ENCODE peak calls at places on chromosomes 16 and 17, in ten cellular contexts. T is lower leg skin, M is pancreas, S is SK-N-SH, K is cardiac fibroblast, J is fibroblast of mammary gland, O is transverse colon, Z is PC-9, Y is prostate gland, E is ovary. R is an unnamed sample.
A peak's percentile ranks its signal among the peaks of the same experiment; 100 is the strongest.

GRCh38 chr17:28961391-28961790 is 10.1 kb upstream of the PHF12 start:
- DNase-seq in T (no peak), M (peak; percentile 22), S (no peak), K (no peak), J (no peak), O (no peak), Z (no peak), Y (no peak), E (peak; percentile 15), R (no peak)

GRCh38 chr17:79790805-79791353 is 6.0 kb downstream of the CBX8 start:
- DNase-seq in T (no peak), M (no peak), S (peak; percentile 58), K (no peak), J (no peak), O (no peak), Z (no peak), Y (no peak), E (peak; percentile 37), R (no peak)

GRCh38 chr17:51668155-51668962 is 408.0 kb downstream of the UTP18 start:
- DNase-seq in T (no peak), M (no peak), S (no peak), K (no peak), J (no peak), O (no peak), Z (no peak), Y (no peak), E (no peak), R (no peak)

GRCh38 chr17:67477687-67478086 is 100.6 kb downstream of the PITPNC1 start:
- DNase-seq in T (peak; percentile 50), M (no peak), S (no peak), K (no peak), J (peak; percentile 84), O (no peak), Z (no peak), Y (no peak), E (no peak), R (no peak)

GRCh38 chr16:53492499-53492898 is 10.5 kb downstream of the AKTIP start:
- DNase-seq in T (no peak), M (no peak), S (no peak), K (no peak), J (no peak), O (no peak), Z (no peak), Y (no peak), E (no peak), R (no peak)

GRCh38 chr16:49050607-49051006 is 231.0 kb downstream of the CBLN1 start:
- DNase-seq in T (no peak), M (no peak), S (peak; percentile 46), K (peak; percentile 39), J (peak; percentile 2), O (no peak), Z (no peak), Y (no peak), E (peak; percentile 42), R (no peak)

GRCh38 chr17:8188408-8188839 is 1.6 kb downstream of the BORCS6 start:
- DNase-seq in T (peak; percentile 87), M (peak; percentile 60), S (no peak), K (no peak), J (no peak), O (no peak), Z (no peak), Y (no peak), E (no peak), R (no peak)

GRCh38 chr17:43341705-43342600 is 56.8 kb upstream of the ARL4D start:
- DNase-seq in T (no peak), M (no peak), S (no peak), K (peak; percentile 56), J (peak; percentile 83), O (no peak), Z (no peak), Y (no peak), E (no peak), R (no peak)

GRCh38 chr16:68644715-68645493 is at the start of gene CDH3:
- DNase-seq in T (peak; percentile 87), M (peak; percentile 83), S (peak; percentile 64), K (no peak), J (no peak), O (peak; percentile 65), Z (peak; percentile 88), Y (peak; percentile 84), E (peak; percentile 84), R (no peak)

GRCh38 chr17:78332991-78333390 is 26.9 kb downstream of the SOCS3 start:
- DNase-seq in T (no peak), M (no peak), S (no peak), K (no peak), J (no peak), O (no peak), Z (no peak), Y (no peak), E (no peak), R (no peak)

GRCh38 chr16:10683160-10683559 is 11.6 kb downstream of the TEKT5 start:
- DNase-seq in T (peak; percentile 69), M (no peak), S (no peak), K (no peak), J (no peak), O (no peak), Z (no peak), Y (no peak), E (no peak), R (no peak)

GRCh38 chr17:50527155-50527762 is 5.3 kb upstream of the EPN3 start:
- DNase-seq in T (no peak), M (no peak), S (no peak), K (no peak), J (no peak), O (no peak), Z (no peak), Y (no peak), E (peak; percentile 52), R (no peak)

GRCh38 chr16:57042157-57043111 is 49.9 kb upstream of the CPNE2 start:
- DNase-seq in T (no peak), M (no peak), S (no peak), K (no peak), J (no peak), O (peak; percentile 31), Z (no peak), Y (no peak), E (no peak), R (no peak)

DNA sequence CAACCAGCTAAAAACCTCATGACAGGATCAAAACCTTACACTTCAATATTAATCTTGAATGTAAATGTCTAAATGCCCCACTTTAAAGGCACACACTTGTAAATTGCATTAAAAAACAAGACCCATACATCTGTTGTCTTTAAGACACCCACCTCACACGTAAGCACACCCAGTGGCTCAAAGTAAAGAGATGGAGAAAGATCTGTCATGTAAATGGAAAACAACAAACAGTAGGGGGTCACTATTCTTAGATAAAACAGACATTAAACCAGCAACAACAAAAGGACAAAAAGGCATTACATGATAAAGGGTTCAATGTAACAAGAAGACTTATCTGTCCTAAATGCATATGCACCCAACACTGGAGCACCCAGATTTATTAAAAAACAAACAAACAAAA is 35.6 kb downstream of the SDR42E1 start:
- DNase-seq in T (no peak), M (no peak), S (no peak), K (no peak), J (no peak), O (no peak), Z (no peak), Y (no peak), E (no peak), R (no peak)
- TF ChIP-seq CTCF in T (no peak), M (no peak), S (no peak), K (no peak), J (no peak), O (no peak), Z (no peak), Y (no peak), E (no peak), R (no peak)

DNA sequence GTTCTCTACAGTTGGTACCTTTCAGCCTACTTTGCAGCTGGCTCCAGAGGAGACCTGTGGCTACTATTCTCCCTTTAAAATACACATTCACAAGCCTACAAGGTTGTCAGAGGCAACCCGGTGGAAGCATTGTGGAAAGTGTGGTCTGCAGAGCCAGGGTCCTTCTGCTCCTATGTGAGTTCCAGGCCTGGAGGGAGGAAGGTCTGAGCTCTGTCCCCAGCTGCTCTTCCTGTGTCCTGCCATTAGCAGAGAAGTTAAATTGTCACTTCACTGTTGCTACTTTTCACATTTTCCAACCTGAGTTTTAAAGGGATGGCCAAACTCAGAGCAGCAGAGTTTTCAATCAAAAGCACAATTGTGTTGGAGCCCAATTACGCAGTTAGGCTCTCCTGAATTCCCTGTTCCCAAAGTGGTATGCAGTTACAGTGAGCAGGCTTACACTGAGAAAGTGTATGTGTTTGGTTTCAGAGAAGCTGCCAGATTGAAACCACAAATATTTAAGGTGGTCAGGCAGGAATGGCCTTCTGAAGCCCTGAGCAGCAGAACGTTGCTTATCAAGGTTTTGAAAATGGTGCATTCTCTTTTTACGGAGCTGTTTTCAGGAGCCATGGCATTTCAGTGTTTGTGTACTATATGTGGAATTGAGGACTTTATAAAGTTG is 25.0 kb downstream of the MAP3K3 start:
- DNase-seq in T (no peak), M (no peak), S (no peak), K (peak; percentile 61), J (no peak), O (no peak), Z (peak; percentile 52), Y (peak; percentile 52), E (no peak), R (no peak)
- H3K4me3 ChIP-seq in T (no peak overlapping the region), M (no peak overlapping the region), S (no peak overlapping the region), K (no peak overlapping the region), J (no peak overlapping the region), O (no peak overlapping the region), Z (no peak overlapping the region), Y (no peak overlapping the region), E (no peak overlapping the region), R (no peak overlapping the region)

GRCh38 chr17:71460943-71461342 is 659.9 kb upstream of the SOX9 start:
- DNase-seq in T (no peak), M (peak; percentile 62), S (no peak), K (peak; percentile 49), J (peak; percentile 45), O (peak; percentile 34), Z (no peak), Y (no peak), E (no peak), R (no peak)
- TF ChIP-seq CTCF in T (no peak), M (peak; percentile 35), S (peak; percentile 75), K (peak; percentile 38), J (peak; percentile 52), O (peak; percentile 38), Z (peak; percentile 46), Y (peak; percentile 24), E (no peak), R (peak; percentile 53)

GRCh38 chr17:6070895-6071511 is 824 bp downstream of the WSCD1 start:
- DNase-seq in T (no peak), M (no peak), S (peak; percentile 55), K (no peak), J (no peak), O (peak; percentile 27), Z (no peak), Y (no peak), E (no peak), R (no peak)

GRCh38 chr17:6070280-6070894 is at the start of gene WSCD1:
- DNase-seq in T (no peak), M (peak; percentile 83), S (peak; percentile 87), K (no peak), J (no peak), O (peak; percentile 54), Z (no peak), Y (no peak), E (no peak), R (no peak)

GRCh38 chr17:6071528-6072065 is 1.4 kb downstream of the WSCD1 start:
- DNase-seq in T (no peak), M (no peak), S (no peak), K (no peak), J (no peak), O (no peak), Z (no peak), Y (no peak), E (no peak), R (no peak)

GRCh38 chr17:6072157-6072556 is 2.0 kb downstream of the WSCD1 start:
- DNase-seq in T (no peak), M (no peak), S (no peak), K (no peak), J (peak; percentile 8), O (no peak), Z (no peak), Y (no peak), E (no peak), R (no peak)

GRCh38 chr17:6069611-6070279 is 434 bp upstream of the WSCD1 start:
- DNase-seq in T (no peak), M (no peak), S (no peak), K (no peak), J (no peak), O (peak; percentile 20), Z (no peak), Y (no peak), E (no peak), R (no peak)
- H3K4me3 ChIP-seq in T (no peak overlapping the region), M (peak overlapping the region; percentile 36), S (peak overlapping the region; percentile 13), K (no peak overlapping the region), J (no peak overlapping the region), O (peak overlapping the region; percentile 28), Z (no peak overlapping the region), Y (peak overlapping the region; percentile 48), E (no peak overlapping the region), R (no peak overlapping the region)